ENCODE peak calls at places on chromosomes 16 and 17, in five cellular contexts. V is esophagus muscularis mucosa, A is right lobe of liver, I is A549, T is transverse colon. Q is an unnamed sample.

GRCh38 chr17:76601042-76601441 is 15.4 kb upstream of the ST6GALNAC2 start:
- DNase-seq in V (no peak), A (peak), I (no peak), T (no peak), Q (no peak)

GRCh38 chr16:86074651-86075487 is 175.9 kb downstream of the IRF8 start:
- DNase-seq in V (no peak), A (peak), I (no peak), T (peak), Q (no peak)

GRCh38 chr16:29662729-29663019 is 373 bp upstream of the SPN start:
- DNase-seq in V (no peak), A (no peak), I (no peak), T (peak), Q (no peak)

GRCh38 chr16:73192227-73192894 is 144.4 kb upstream of the ZFHX3 start:
- DNase-seq in V (no peak), A (no peak), I (no peak), T (no peak), Q (no peak)

GRCh38 chr16:10942352-10943297 is at the start of gene DEXI:
- DNase-seq in V (peak), A (peak), I (peak), T (peak), Q (peak)

GRCh38 chr17:58204796-58205195 is 12.3 kb downstream of the EPX start:
- DNase-seq in V (no peak), A (no peak), I (no peak), T (no peak), Q (no peak)

GRCh38 chr17:81928497-81929252 is 1.1 kb upstream of the MAFG start:
- DNase-seq in V (no peak), A (no peak), I (no peak), T (no peak), Q (no peak)

GRCh38 chr16:50830698-50831097 is 88.8 kb downstream of the CYLD start:
- DNase-seq in V (no peak), A (no peak), I (no peak), T (no peak), Q (no peak)

GRCh38 chr17:16929281-16929680 is 42.6 kb downstream of the TNFRSF13B start:
- DNase-seq in V (no peak), A (no peak), I (no peak), T (no peak), Q (no peak)

GRCh38 chr16:10941127-10941933 is 938 bp downstream of the DEXI start:
- DNase-seq in V (no peak), A (no peak), I (no peak), T (peak), Q (no peak)

GRCh38 chr16:9134739-9135138 is 43.3 kb downstream of the HAPSTR1 start:
- DNase-seq in V (no peak), A (peak), I (peak), T (peak), Q (peak)

GRCh38 chr17:15279011-15279477 is 13.9 kb upstream of the PMP22 start:
- DNase-seq in V (no peak), A (no peak), I (peak), T (no peak), Q (no peak)

GRCh38 chr17:50052241-50052788 is 3.6 kb upstream of the ITGA3 start:
- DNase-seq in V (no peak), A (no peak), I (no peak), T (no peak), Q (no peak)

GRCh38 chr16:58399718-58400633 is 7.7 kb downstream of the GINS3 start:
- DNase-seq in V (no peak), A (no peak), I (no peak), T (no peak), Q (no peak)

DNA sequence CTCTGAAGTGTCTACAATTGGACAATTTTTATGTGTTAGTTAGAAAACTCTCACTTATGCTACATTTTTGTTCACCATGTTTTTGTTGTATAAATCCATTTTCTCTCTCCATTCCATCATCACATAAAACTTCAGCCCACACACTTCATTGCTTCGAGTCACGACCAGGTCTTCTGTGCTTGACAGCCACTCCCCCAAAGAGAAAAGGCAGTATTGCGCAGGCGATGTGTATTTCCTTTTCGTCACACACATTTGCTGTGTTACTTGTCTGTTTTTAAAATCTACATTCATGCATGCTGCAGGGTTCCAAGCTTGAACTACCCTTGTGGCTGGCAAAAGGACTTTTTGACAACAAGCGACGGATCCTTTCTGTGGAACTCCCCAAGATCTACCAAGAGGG is 10.5 kb downstream of the GINS3 start:
- DNase-seq in V (no peak), A (no peak), I (no peak), T (no peak), Q (no peak)
- H3K4me3 ChIP-seq in V (no peak), A (no peak), I (no peak), T (no peak), Q (no peak)

DNA sequence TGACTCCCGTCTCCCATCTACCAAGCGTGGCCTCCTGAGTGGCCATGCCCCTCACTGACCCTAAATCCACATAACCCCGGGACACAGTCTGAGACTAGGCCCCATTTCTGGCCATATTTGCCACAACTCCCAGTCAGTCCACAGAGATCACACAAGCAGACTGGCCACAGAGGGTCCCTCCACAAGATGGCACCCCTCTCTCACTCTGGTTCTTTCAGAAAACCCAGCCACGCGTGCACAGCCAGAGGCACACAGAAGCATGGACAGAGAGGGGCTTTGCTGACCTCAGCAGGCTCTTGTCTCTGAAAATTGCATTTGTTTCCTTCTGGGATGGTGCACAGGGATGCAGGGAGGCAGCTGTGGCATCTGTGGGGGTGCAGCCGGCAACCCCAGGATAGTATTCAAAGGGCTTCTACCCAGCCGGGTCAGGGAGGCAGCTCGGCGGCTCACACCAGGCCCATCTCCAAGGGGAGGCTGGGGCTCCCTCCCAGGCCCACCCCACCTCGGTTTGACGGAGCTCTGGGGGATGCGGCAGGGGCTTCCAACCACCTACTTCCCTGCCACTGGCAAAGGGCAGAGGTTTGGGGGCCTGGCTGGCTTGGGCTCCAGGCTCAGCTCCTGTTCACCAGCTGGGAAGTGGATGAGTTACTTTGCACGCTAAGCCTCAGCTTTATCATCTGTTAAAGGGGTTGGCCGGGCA is 16.8 kb downstream of the DOC2B start:
- DNase-seq in V (no peak), A (peak), I (peak), T (peak), Q (peak)
- TF ChIP-seq CTCF in V (peak), A (peak), I (peak), T (peak), Q (peak)

DNA sequence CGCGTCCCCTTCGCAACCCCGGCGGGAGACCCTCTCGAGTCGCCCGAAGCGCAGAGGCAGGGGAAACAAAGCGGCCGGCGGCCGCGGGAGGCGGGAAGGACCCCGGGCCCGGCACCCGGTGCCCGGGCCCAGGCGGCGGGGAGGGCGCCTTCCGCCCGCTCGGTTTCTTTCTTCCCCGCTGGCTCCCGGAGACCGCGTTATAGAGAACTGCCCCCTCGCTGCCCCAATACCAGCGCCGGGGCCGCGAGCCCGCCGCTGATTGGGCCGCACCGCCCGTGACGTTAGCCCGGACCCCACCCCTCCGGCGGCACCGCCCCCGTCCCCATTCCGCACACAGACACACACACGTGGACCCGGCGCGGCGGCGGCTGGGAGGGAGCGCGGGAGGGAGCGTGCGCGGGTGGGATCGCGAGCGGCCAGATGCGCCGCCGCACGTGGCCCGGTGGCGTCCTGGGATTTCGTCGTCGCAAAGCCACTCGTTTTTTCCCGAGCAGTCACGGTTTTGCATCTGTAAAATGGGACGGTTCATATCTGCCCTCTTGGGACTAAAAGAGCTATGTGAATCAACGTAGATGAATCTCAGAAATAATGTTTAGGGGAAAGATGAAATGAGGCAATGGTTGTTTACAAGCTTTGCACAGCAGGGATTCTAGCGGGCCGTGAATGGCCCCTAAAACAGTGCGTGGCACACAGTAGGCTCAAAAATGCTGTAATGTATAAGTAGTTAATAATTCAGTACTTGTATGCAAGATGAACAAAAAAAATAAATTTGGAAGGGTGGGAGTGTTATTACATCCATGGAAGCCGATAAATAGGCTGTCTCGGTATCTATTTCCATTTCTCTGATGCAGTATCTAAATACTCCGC is at the start of gene EPOP:
- DNase-seq in V (peak), A (peak), I (peak), T (peak), Q (peak)
- TF ChIP-seq POLR2A in V (peak), A (peak), I (peak), T (no peak), Q (peak)

DNA sequence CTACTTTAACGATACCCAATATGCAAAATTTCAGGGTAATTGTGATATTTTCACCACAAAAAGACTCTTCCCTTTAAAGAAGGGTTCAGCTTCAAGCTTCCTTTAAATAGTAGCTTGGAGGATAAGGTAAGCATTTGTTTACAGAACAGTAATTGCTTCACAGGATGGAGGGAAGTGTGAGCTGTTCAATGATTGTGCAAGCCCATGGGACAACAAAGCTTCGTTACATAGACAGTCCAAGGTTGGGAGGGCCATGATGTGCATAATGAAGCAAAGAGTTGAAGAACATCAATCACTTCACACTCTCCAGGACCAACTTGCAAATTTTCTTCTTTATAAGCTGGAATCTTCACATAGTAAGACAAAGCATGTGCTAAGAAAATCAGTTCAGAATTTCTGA is 145.0 kb upstream of the ASIC2 start:
- DNase-seq in V (no peak), A (no peak), I (no peak), T (no peak), Q (no peak)
- H3K4me3 ChIP-seq in V (no peak), A (no peak), I (no peak), T (no peak), Q (no peak)

GRCh38 chr16:68451656-68452055 is 3.3 kb upstream of the SMPD3 start:
- DNase-seq in V (no peak), A (no peak), I (no peak), T (no peak), Q (no peak)
- TF ChIP-seq CTCF in V (no peak), A (no peak), I (no peak), T (no peak), Q (no peak)

Q was measured in body of pancreas.